ENCODE peak calls at places on chromosomes 2 and 18, in five cellular contexts. One of them, this sample, is unnamed.

GRCh38 chr18:75638223-75638596 is 210.7 kb upstream of the SMIM21 start:
- DNase-seq in GM23338: no peak
- DNase-seq in HepG2: no peak
- DNase-seq in K562: no peak
- DNase-seq in GM12878: no peak
- DNase-seq in this sample: no peak

GRCh38 chr2:86337235-86338099 is at the start of gene REEP1:
- DNase-seq in GM23338: peak
- DNase-seq in HepG2: no peak
- DNase-seq in K562: no peak
- DNase-seq in GM12878: no peak
- DNase-seq in this sample: peak

GRCh38 chr2:64943387-64944150 is 45.6 kb upstream of the SLC1A4 start:
- DNase-seq in GM23338: no peak
- DNase-seq in HepG2: peak
- DNase-seq in K562: no peak
- DNase-seq in GM12878: no peak
- DNase-seq in this sample: peak

GRCh38 chr2:216013080-216013909 is at the start of gene MREG:
- DNase-seq in GM23338: peak
- DNase-seq in HepG2: peak
- DNase-seq in K562: peak
- DNase-seq in GM12878: no peak
- DNase-seq in this sample: peak

GRCh38 chr2:237341872-237342271 is 72.1 kb downstream of the COL6A3 start:
- DNase-seq in GM23338: no peak
- DNase-seq in HepG2: no peak
- DNase-seq in K562: no peak
- DNase-seq in GM12878: no peak
- DNase-seq in this sample: no peak

GRCh38 chr2:45009303-45009927 is at the start of gene SIX2:
- DNase-seq in GM23338: peak
- DNase-seq in HepG2: peak
- DNase-seq in K562: peak
- DNase-seq in GM12878: no peak
- DNase-seq in this sample: peak

GRCh38 chr18:9290171-9290570 is 44.4 kb upstream of the TWSG1 start:
- DNase-seq in GM23338: no peak
- DNase-seq in HepG2: no peak
- DNase-seq in K562: no peak
- DNase-seq in GM12878: no peak
- DNase-seq in this sample: no peak

GRCh38 chr18:31183302-31183701 is 20.6 kb upstream of the DSC1 start:
- DNase-seq in GM23338: no peak
- DNase-seq in HepG2: no peak
- DNase-seq in K562: no peak
- DNase-seq in GM12878: no peak
- DNase-seq in this sample: no peak

GRCh38 chr2:113113794-113114193 is 13.6 kb upstream of the IL1RN start:
- DNase-seq in GM23338: no peak
- DNase-seq in HepG2: no peak
- DNase-seq in K562: no peak
- DNase-seq in GM12878: no peak
- DNase-seq in this sample: no peak

GRCh38 chr2:228318218-228318617 is 136.7 kb upstream of the SPHKAP start:
- DNase-seq in GM23338: peak
- DNase-seq in HepG2: peak
- DNase-seq in K562: no peak
- DNase-seq in GM12878: no peak
- DNase-seq in this sample: peak

GRCh38 chr2:31411771-31412170 is 2.8 kb downstream of the XDH start:
- DNase-seq in GM23338: no peak
- DNase-seq in HepG2: no peak
- DNase-seq in K562: no peak
- DNase-seq in GM12878: no peak
- DNase-seq in this sample: no peak
- TF ChIP-seq JUNB in GM23338: no peak
- TF ChIP-seq JUNB in HepG2: no peak
- TF ChIP-seq JUNB in K562: no peak
- TF ChIP-seq JUNB in GM12878: no peak
- TF ChIP-seq JUNB in this sample: no peak

DNA sequence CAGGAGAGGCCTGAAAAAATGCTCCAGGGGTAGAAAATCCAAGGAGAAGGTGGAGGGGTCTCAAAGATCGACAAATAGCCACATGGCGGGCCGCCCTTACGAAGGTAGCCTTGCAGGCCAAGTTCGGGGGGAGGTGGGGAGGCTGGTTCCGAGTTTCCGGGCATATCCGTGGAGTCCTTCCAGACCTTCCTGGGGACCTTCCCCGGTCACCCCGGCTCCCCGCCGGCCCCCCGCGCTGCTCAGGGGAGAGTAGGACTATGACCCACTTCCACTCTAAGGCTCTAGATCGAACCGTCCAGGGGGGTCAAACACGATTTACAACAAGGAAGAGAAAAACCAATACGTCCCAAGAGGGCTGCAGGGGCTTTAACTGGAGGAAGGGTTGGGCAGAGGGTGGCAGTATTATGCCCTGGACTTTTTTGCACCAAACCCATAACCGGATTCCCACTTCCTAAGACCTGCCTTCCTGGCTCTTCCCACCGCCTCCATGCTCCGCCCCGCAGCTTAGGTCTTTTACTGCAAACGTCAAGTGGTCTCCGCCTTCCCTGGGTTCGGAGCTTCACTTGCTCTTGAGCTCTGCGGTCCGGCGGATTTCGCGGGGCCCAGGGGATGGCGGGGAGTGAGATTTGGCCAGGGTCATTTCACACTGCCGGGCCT is 789 bp upstream of the LYPD6 start:
- DNase-seq in GM23338: peak
- DNase-seq in HepG2: peak
- DNase-seq in K562: no peak
- DNase-seq in GM12878: no peak
- DNase-seq in this sample: peak
- TF ChIP-seq JUNB in GM23338: no peak
- TF ChIP-seq JUNB in HepG2: no peak
- TF ChIP-seq JUNB in K562: no peak
- TF ChIP-seq JUNB in GM12878: no peak
- TF ChIP-seq JUNB in this sample: no peak

GRCh38 chr18:29184654-29185053 is 1007.7 kb upstream of the CDH2 start:
- DNase-seq in GM23338: no peak
- DNase-seq in HepG2: no peak
- DNase-seq in K562: no peak
- DNase-seq in GM12878: no peak
- DNase-seq in this sample: no peak
- TF ChIP-seq JUNB in GM23338: no peak
- TF ChIP-seq JUNB in HepG2: no peak
- TF ChIP-seq JUNB in K562: no peak
- TF ChIP-seq JUNB in GM12878: no peak
- TF ChIP-seq JUNB in this sample: no peak

GRCh38 chr2:204331180-204331579 is 214.1 kb upstream of the PARD3B start:
- DNase-seq in GM23338: no peak
- DNase-seq in HepG2: no peak
- DNase-seq in K562: no peak
- DNase-seq in GM12878: no peak
- DNase-seq in this sample: no peak

GRCh38 chr2:204335642-204336041 is 209.6 kb upstream of the PARD3B start:
- DNase-seq in GM23338: no peak
- DNase-seq in HepG2: no peak
- DNase-seq in K562: no peak
- DNase-seq in GM12878: no peak
- DNase-seq in this sample: no peak

GRCh38 chr2:204337638-204338037 is 207.6 kb upstream of the PARD3B start:
- DNase-seq in GM23338: no peak
- DNase-seq in HepG2: no peak
- DNase-seq in K562: no peak
- DNase-seq in GM12878: no peak
- DNase-seq in this sample: no peak

GRCh38 chr2:204332706-204333105 is 212.6 kb upstream of the PARD3B start:
- DNase-seq in GM23338: no peak
- DNase-seq in HepG2: no peak
- DNase-seq in K562: no peak
- DNase-seq in GM12878: no peak
- DNase-seq in this sample: no peak

GRCh38 chr2:204333861-204334260 is 211.4 kb upstream of the PARD3B start:
- DNase-seq in GM23338: no peak
- DNase-seq in HepG2: no peak
- DNase-seq in K562: no peak
- DNase-seq in GM12878: no peak
- DNase-seq in this sample: no peak
- TF ChIP-seq JUNB in GM23338: no peak
- TF ChIP-seq JUNB in HepG2: no peak
- TF ChIP-seq JUNB in K562: no peak
- TF ChIP-seq JUNB in GM12878: no peak
- TF ChIP-seq JUNB in this sample: no peak

GRCh38 chr2:240624011-240624949 is 1.0 kb upstream of the GPR35 start:
- DNase-seq in GM23338: no peak
- DNase-seq in HepG2: no peak
- DNase-seq in K562: no peak
- DNase-seq in GM12878: no peak
- DNase-seq in this sample: no peak
- TF ChIP-seq JUNB in GM23338: no peak
- TF ChIP-seq JUNB in HepG2: no peak
- TF ChIP-seq JUNB in K562: no peak
- TF ChIP-seq JUNB in GM12878: no peak
- TF ChIP-seq JUNB in this sample: no peak